ENCODE peak calls at places on chromosomes 5 and 9, in four cellular contexts. K, S, E and V are unnamed samples. For H3K9me3, the result is how much of the 10 kb centered on the place peaks cover.

GRCh38 chr9:128310461-128310860 is 11.8 kb downstream of the TRUB2 start:
- ATAC-seq in E (no peak), K (no peak), S (peak), V (no peak)

GRCh38 chr5:38780950-38781349 is 64.9 kb upstream of the OSMR start:
- ATAC-seq in E (no peak), S (peak), K (no peak), V (peak)

GRCh38 chr5:171459839-171460238 is 40.4 kb downstream of the FGF18 start:
- ATAC-seq in K (no peak), E (no peak), S (no peak), V (no peak)

GRCh38 chr5:76175821-76176403 is 92.7 kb downstream of the SV2C start:
- ATAC-seq in S (no peak), E (no peak), K (no peak), V (no peak)

GRCh38 chr5:160649304-160649703 is 202.7 kb downstream of the ATP10B start:
- ATAC-seq in E (no peak), K (no peak), S (no peak), V (no peak)

GRCh38 chr5:172744106-172745104 is 26.6 kb downstream of the DUSP1 start:
- ATAC-seq in K (peak), S (no peak), E (peak), V (no peak)

GRCh38 chr5:133694181-133694831 is 82.0 kb upstream of the FSTL4 start:
- ATAC-seq in S (no peak), K (no peak), E (no peak), V (no peak)

GRCh38 chr5:58040044-58040443 is 419.8 kb downstream of the PLK2 start:
- ATAC-seq in E (no peak), K (no peak), S (no peak), V (no peak)

GRCh38 chr9:121192959-121193645 is 8.6 kb downstream of the RAB14 start:
- ATAC-seq in S (no peak), E (no peak), K (no peak), V (no peak)

GRCh38 chr5:97525780-97526179 is 342.7 kb upstream of the RIOK2 start:
- ATAC-seq in S (no peak), K (no peak), E (no peak), V (no peak)

GRCh38 chr5:32713396-32714381 is 2.6 kb downstream of the NPR3 start:
- ATAC-seq in E (no peak), K (no peak), S (no peak), V (no peak)

GRCh38 chr9:123282343-123283047 is 14.1 kb upstream of the STRBP start:
- ATAC-seq in K (peak), E (peak), S (peak), V (no peak)

GRCh38 chr5:178338750-178339144 is 106.1 kb upstream of the PHYKPL start:
- ATAC-seq in K (no peak), S (no peak), E (no peak), V (no peak)

GRCh38 chr5:145056805-145057204 is 778.3 kb downstream of the PRELID2 start:
- ATAC-seq in E (no peak), K (no peak), S (no peak), V (no peak)

GRCh38 chr9:21841133-21841532 is 38.7 kb downstream of the MTAP start:
- ATAC-seq in K (no peak), E (no peak), S (no peak), V (no peak)
- H3K9me3 ChIP-seq in K (under half), E (under half), S (under half), V (under half)

GRCh38 chr9:124754289-124754688 is 16.8 kb downstream of the NR6A1 start:
- ATAC-seq in K (no peak), E (peak), S (no peak), V (no peak)
- TF ChIP-seq CTCF in K (no peak), E (peak), S (no peak), V (no peak)

GRCh38 chr5:907366-907765 is 14.7 kb downstream of the TRIP13 start:
- ATAC-seq in E (no peak), K (no peak), S (no peak), V (no peak)
- TF ChIP-seq POLR2A in E (no peak), K (no peak), S (no peak), V (no peak)

GRCh38 chr9:112505607-112506006 is 19.0 kb downstream of the KIAA1958 start:
- ATAC-seq in E (no peak), K (no peak), S (no peak), V (no peak)
- H3K9me3 ChIP-seq in E (under half), K (under half), S (under half), V (under half)

GRCh38 chr9:72979405-72980100 is 26.7 kb upstream of the ALDH1A1 start:
- ATAC-seq in E (no peak), S (no peak), K (no peak), V (no peak)
- TF ChIP-seq CTCF in E (no peak), S (no peak), K (no peak), V (no peak)

GRCh38 chr5:2378976-2379375 is 372.5 kb downstream of the IRX2 start:
- ATAC-seq in K (no peak), S (no peak), E (no peak), V (no peak)
- TF ChIP-seq POLR2A in K (no peak), S (no peak), E (no peak), V (no peak)

GRCh38 chr5:113164016-113164415 is 187.4 kb downstream of the DCP2 start:
- ATAC-seq in S (no peak), K (no peak), E (no peak), V (no peak)

GRCh38 chr5:113161806-113162205 is 185.2 kb downstream of the DCP2 start:
- ATAC-seq in K (no peak), E (no peak), S (no peak), V (peak)

GRCh38 chr5:113162770-113163169 is 186.2 kb downstream of the DCP2 start:
- ATAC-seq in E (no peak), S (peak), K (no peak), V (peak)

GRCh38 chr5:113163328-113163727 is 186.7 kb downstream of the DCP2 start:
- ATAC-seq in S (no peak), E (no peak), K (no peak), V (no peak)

GRCh38 chr5:113162208-113162607 is 185.6 kb downstream of the DCP2 start:
- ATAC-seq in K (no peak), E (no peak), S (no peak), V (no peak)
- H3K9me3 ChIP-seq in K (under half), E (under half), S (under half), V (under half)